ENCODE peak calls at places on chromosomes 7 and 10, in ten cellular contexts. One of them, this sample, is unnamed.

GRCh38 chr10:4514445-4515108 is 311.4 kb upstream of the AKR1E2 start:
- DNase-seq in HCT116: no peak
- DNase-seq in HFF-Myc: no peak
- DNase-seq in AG09319: no peak
- DNase-seq in heart right ventricle: peak; percentile 77
- DNase-seq in prostate gland: no peak
- DNase-seq in A549: no peak
- DNase-seq in H9: no peak
- DNase-seq in AG10803: no peak
- DNase-seq in osteocyte: no peak
- DNase-seq in this sample: no peak

GRCh38 chr10:18044976-18045720 is 93.4 kb downstream of the SLC39A12 start:
- DNase-seq in AG10803: peak; percentile 34
- DNase-seq in osteocyte: no peak
- DNase-seq in HCT116: no peak
- DNase-seq in AG09319: no peak
- DNase-seq in H9: no peak
- DNase-seq in prostate gland: no peak
- DNase-seq in HFF-Myc: no peak
- DNase-seq in A549: no peak
- DNase-seq in heart right ventricle: no peak
- DNase-seq in this sample: no peak

GRCh38 chr10:970311-971149 is 17.7 kb upstream of the GTPBP4 start:
- DNase-seq in A549: no peak
- DNase-seq in AG10803: peak; percentile 32
- DNase-seq in HCT116: no peak
- DNase-seq in H9: no peak
- DNase-seq in HFF-Myc: no peak
- DNase-seq in prostate gland: no peak
- DNase-seq in AG09319: no peak
- DNase-seq in heart right ventricle: no peak
- DNase-seq in osteocyte: no peak
- DNase-seq in this sample: no peak

GRCh38 chr7:364536-364935 is 74.6 kb downstream of the FOXL3 start:
- DNase-seq in AG10803: no peak
- DNase-seq in H9: no peak
- DNase-seq in prostate gland: no peak
- DNase-seq in osteocyte: no peak
- DNase-seq in AG09319: no peak
- DNase-seq in HFF-Myc: no peak
- DNase-seq in A549: no peak
- DNase-seq in heart right ventricle: no peak
- DNase-seq in HCT116: no peak
- DNase-seq in this sample: peak; percentile 72

GRCh38 chr10:63515002-63515763 is 6.0 kb upstream of the REEP3 start:
- DNase-seq in osteocyte: no peak
- DNase-seq in heart right ventricle: peak; percentile 32
- DNase-seq in AG10803: peak; percentile 71
- DNase-seq in prostate gland: no peak
- DNase-seq in AG09319: no peak
- DNase-seq in HFF-Myc: no peak
- DNase-seq in HCT116: no peak
- DNase-seq in A549: no peak
- DNase-seq in H9: peak; percentile 64
- DNase-seq in this sample: no peak

GRCh38 chr10:87734987-87735827 is 75.5 kb downstream of the PAPSS2 start:
- DNase-seq in heart right ventricle: peak; percentile 35
- DNase-seq in H9: peak; percentile 85
- DNase-seq in HFF-Myc: no peak
- DNase-seq in AG09319: peak; percentile 15
- DNase-seq in HCT116: peak; percentile 29
- DNase-seq in osteocyte: no peak
- DNase-seq in prostate gland: no peak
- DNase-seq in A549: peak; percentile 50
- DNase-seq in AG10803: peak; percentile 47
- DNase-seq in this sample: no peak

GRCh38 chr7:45146531-45147379 is 10.8 kb upstream of the RAMP3 start:
- DNase-seq in prostate gland: no peak
- DNase-seq in H9: peak; percentile 31
- DNase-seq in AG09319: no peak
- DNase-seq in HFF-Myc: no peak
- DNase-seq in A549: no peak
- DNase-seq in heart right ventricle: no peak
- DNase-seq in HCT116: no peak
- DNase-seq in AG10803: no peak
- DNase-seq in osteocyte: no peak
- DNase-seq in this sample: peak; percentile 72

GRCh38 chr10:109411897-109412296 is 511.4 kb downstream of the XPNPEP1 start:
- DNase-seq in HCT116: no peak
- DNase-seq in heart right ventricle: no peak
- DNase-seq in HFF-Myc: no peak
- DNase-seq in H9: no peak
- DNase-seq in prostate gland: no peak
- DNase-seq in AG09319: no peak
- DNase-seq in osteocyte: no peak
- DNase-seq in A549: no peak
- DNase-seq in AG10803: no peak
- DNase-seq in this sample: no peak

GRCh38 chr7:36982749-36983148 is 258.5 kb upstream of the AOAH start:
- DNase-seq in AG10803: no peak
- DNase-seq in HFF-Myc: no peak
- DNase-seq in H9: no peak
- DNase-seq in prostate gland: no peak
- DNase-seq in heart right ventricle: no peak
- DNase-seq in osteocyte: no peak
- DNase-seq in AG09319: no peak
- DNase-seq in A549: no peak
- DNase-seq in HCT116: no peak
- DNase-seq in this sample: no peak

GRCh38 chr10:16470747-16471146 is 33.9 kb downstream of the PTER start:
- DNase-seq in AG09319: no peak
- DNase-seq in prostate gland: no peak
- DNase-seq in osteocyte: no peak
- DNase-seq in HCT116: no peak
- DNase-seq in HFF-Myc: no peak
- DNase-seq in AG10803: no peak
- DNase-seq in A549: no peak
- DNase-seq in heart right ventricle: no peak
- DNase-seq in H9: no peak
- DNase-seq in this sample: no peak

GRCh38 chr7:87148332-87148955 is 3.8 kb upstream of the DMTF1 start:
- DNase-seq in HFF-Myc: no peak
- DNase-seq in osteocyte: no peak
- DNase-seq in HCT116: peak; percentile 24
- DNase-seq in H9: no peak
- DNase-seq in prostate gland: no peak
- DNase-seq in AG10803: peak; percentile 57
- DNase-seq in heart right ventricle: no peak
- DNase-seq in A549: peak; percentile 7
- DNase-seq in AG09319: peak; percentile 14
- DNase-seq in this sample: no peak

GRCh38 chr7:46233585-46234329 is 312.7 kb upstream of the IGFBP3 start:
- DNase-seq in HFF-Myc: no peak
- DNase-seq in A549: no peak
- DNase-seq in heart right ventricle: no peak
- DNase-seq in HCT116: no peak
- DNase-seq in AG09319: no peak
- DNase-seq in osteocyte: no peak
- DNase-seq in prostate gland: no peak
- DNase-seq in H9: no peak
- DNase-seq in AG10803: peak; percentile 48
- DNase-seq in this sample: no peak

GRCh38 chr7:80681272-80681885 is 42.9 kb downstream of the CD36 start:
- DNase-seq in H9: no peak
- DNase-seq in A549: peak; percentile 46
- DNase-seq in heart right ventricle: no peak
- DNase-seq in HCT116: peak; percentile 45
- DNase-seq in osteocyte: no peak
- DNase-seq in prostate gland: no peak
- DNase-seq in HFF-Myc: peak; percentile 14
- DNase-seq in AG10803: peak; percentile 40
- DNase-seq in AG09319: peak; percentile 8
- DNase-seq in this sample: no peak
- TF ChIP-seq CTCF in H9: peak; percentile 33
- TF ChIP-seq CTCF in A549: peak; percentile 60
- TF ChIP-seq CTCF in heart right ventricle: peak; percentile 56
- TF ChIP-seq CTCF in HCT116: peak; percentile 48
- TF ChIP-seq CTCF in osteocyte: peak; percentile 58
- TF ChIP-seq CTCF in prostate gland: peak; percentile 23
- TF ChIP-seq CTCF in HFF-Myc: peak; percentile 54
- TF ChIP-seq CTCF in AG10803: peak; percentile 64
- TF ChIP-seq CTCF in AG09319: peak; percentile 51
- TF ChIP-seq CTCF in this sample: peak; percentile 82

DNA sequence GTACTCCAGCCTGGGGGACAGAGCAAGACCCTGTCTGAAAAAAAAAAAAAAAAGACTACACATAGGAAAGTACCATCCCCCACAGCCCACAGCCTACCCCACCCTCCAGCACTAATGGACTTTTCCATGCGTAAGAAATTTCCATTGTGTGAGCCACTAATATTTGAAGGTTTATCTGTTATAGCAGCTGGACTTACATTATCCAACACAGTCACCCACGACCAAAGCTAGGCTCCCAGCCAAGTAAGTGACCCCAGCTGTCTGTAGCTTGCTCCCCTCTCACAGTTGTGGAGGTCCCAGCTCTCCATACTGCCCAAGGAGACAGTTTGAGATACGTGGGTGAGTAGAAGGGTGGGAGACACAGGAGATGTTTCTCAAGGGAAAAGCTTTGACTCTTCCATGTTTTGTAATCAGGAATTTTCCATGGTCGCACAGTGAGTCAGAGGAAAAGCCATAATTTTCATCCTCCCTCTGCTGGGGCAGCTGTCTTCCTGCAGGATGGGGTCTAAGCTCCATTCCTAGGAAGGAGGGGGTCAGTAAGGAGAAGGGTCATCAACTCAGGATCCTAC is 57.4 kb downstream of the CAV1 start:
- DNase-seq in AG09319: no peak
- DNase-seq in A549: no peak
- DNase-seq in H9: no peak
- DNase-seq in prostate gland: no peak
- DNase-seq in AG10803: peak; percentile 75
- DNase-seq in heart right ventricle: no peak
- DNase-seq in HCT116: no peak
- DNase-seq in osteocyte: no peak
- DNase-seq in HFF-Myc: no peak
- DNase-seq in this sample: no peak
- TF ChIP-seq CTCF in AG09319: peak; percentile 42
- TF ChIP-seq CTCF in A549: no peak
- TF ChIP-seq CTCF in H9: no peak
- TF ChIP-seq CTCF in prostate gland: no peak
- TF ChIP-seq CTCF in AG10803: peak; percentile 66
- TF ChIP-seq CTCF in heart right ventricle: peak; percentile 29
- TF ChIP-seq CTCF in HCT116: peak; percentile 18
- TF ChIP-seq CTCF in osteocyte: peak; percentile 44
- TF ChIP-seq CTCF in HFF-Myc: peak; percentile 49
- TF ChIP-seq CTCF in this sample: peak; percentile 75

GRCh38 chr7:111564078-111564477 is 1.8 kb upstream of the IMMP2L start:
- DNase-seq in AG09319: no peak
- DNase-seq in HCT116: no peak
- DNase-seq in heart right ventricle: no peak
- DNase-seq in AG10803: no peak
- DNase-seq in prostate gland: no peak
- DNase-seq in A549: no peak
- DNase-seq in HFF-Myc: no peak
- DNase-seq in osteocyte: no peak
- DNase-seq in H9: no peak
- DNase-seq in this sample: no peak

GRCh38 chr7:111561659-111561908 is 708 bp downstream of the IMMP2L start:
- DNase-seq in AG10803: no peak
- DNase-seq in A549: no peak
- DNase-seq in H9: peak; percentile 31
- DNase-seq in heart right ventricle: no peak
- DNase-seq in HFF-Myc: no peak
- DNase-seq in AG09319: no peak
- DNase-seq in HCT116: no peak
- DNase-seq in osteocyte: no peak
- DNase-seq in prostate gland: no peak
- DNase-seq in this sample: no peak

GRCh38 chr7:111560773-111561658 is 1.3 kb downstream of the IMMP2L start:
- DNase-seq in AG10803: peak; percentile 31
- DNase-seq in prostate gland: no peak
- DNase-seq in HFF-Myc: peak; percentile 11
- DNase-seq in heart right ventricle: no peak
- DNase-seq in A549: no peak
- DNase-seq in osteocyte: no peak
- DNase-seq in H9: no peak
- DNase-seq in HCT116: no peak
- DNase-seq in AG09319: no peak
- DNase-seq in this sample: no peak

GRCh38 chr7:111559665-111560064 is 2.6 kb downstream of the IMMP2L start:
- DNase-seq in AG09319: no peak
- DNase-seq in H9: no peak
- DNase-seq in HFF-Myc: no peak
- DNase-seq in heart right ventricle: no peak
- DNase-seq in AG10803: no peak
- DNase-seq in A549: no peak
- DNase-seq in osteocyte: no peak
- DNase-seq in HCT116: no peak
- DNase-seq in prostate gland: no peak
- DNase-seq in this sample: no peak

GRCh38 chr7:111561909-111562732 is at the start of gene IMMP2L:
- DNase-seq in AG10803: peak; percentile 71
- DNase-seq in HCT116: peak; percentile 77
- DNase-seq in osteocyte: peak; percentile 95
- DNase-seq in A549: peak; percentile 69
- DNase-seq in H9: peak; percentile 84
- DNase-seq in AG09319: peak; percentile 32
- DNase-seq in HFF-Myc: peak; percentile 46
- DNase-seq in heart right ventricle: peak; percentile 89
- DNase-seq in prostate gland: peak; percentile 82
- DNase-seq in this sample: peak; percentile 94
- TF ChIP-seq CTCF in AG10803: peak; percentile 34
- TF ChIP-seq CTCF in HCT116: peak; percentile 28
- TF ChIP-seq CTCF in osteocyte: peak; percentile 50
- TF ChIP-seq CTCF in A549: peak; percentile 66
- TF ChIP-seq CTCF in H9: peak; percentile 49
- TF ChIP-seq CTCF in AG09319: peak; percentile 40
- TF ChIP-seq CTCF in HFF-Myc: peak; percentile 14
- TF ChIP-seq CTCF in heart right ventricle: peak; percentile 61
- TF ChIP-seq CTCF in prostate gland: peak; percentile 18
- TF ChIP-seq CTCF in this sample: peak; percentile 72

DNA sequence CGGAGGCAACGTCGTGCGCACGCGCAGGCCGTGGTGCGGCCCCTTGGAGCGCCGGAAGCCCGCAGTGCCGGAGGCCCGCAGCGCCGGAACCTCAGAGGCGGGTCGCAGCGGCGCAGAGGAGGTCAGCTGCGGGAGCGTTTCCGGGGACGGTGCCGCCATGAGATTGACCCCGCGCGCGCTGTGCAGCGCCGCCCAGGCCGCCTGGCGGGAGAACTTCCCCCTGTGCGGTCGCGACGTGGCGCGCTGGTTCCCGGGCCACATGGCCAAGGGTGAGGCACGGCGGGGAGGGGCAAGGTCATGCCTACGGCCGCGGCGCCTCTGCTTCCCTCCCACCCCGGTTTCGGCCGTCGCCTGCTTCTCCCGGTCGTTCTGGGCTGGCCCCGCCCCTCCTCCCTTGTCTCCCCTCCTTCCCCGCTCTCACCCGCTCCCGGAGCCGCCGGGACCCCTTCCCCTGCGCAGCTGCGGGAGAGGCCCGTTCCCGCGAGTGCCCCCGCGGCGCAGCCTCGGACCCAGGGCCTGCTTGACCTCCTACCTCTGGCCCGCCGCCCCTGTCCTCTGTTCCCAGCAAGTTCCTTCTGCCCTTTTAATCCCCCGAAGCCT is at the start of gene MTG1:
- DNase-seq in AG09319: peak; percentile 73
- DNase-seq in heart right ventricle: peak; percentile 93
- DNase-seq in A549: peak; percentile 97
- DNase-seq in H9: peak; percentile 95
- DNase-seq in HFF-Myc: peak; percentile 63
- DNase-seq in AG10803: peak; percentile 87
- DNase-seq in prostate gland: peak; percentile 89
- DNase-seq in osteocyte: peak; percentile 98
- DNase-seq in HCT116: peak; percentile 70
- DNase-seq in this sample: peak; percentile 97
- TF ChIP-seq CTCF in AG09319: no peak
- TF ChIP-seq CTCF in heart right ventricle: peak; percentile 51
- TF ChIP-seq CTCF in A549: no peak
- TF ChIP-seq CTCF in H9: peak; percentile 28
- TF ChIP-seq CTCF in HFF-Myc: no peak
- TF ChIP-seq CTCF in AG10803: no peak
- TF ChIP-seq CTCF in prostate gland: peak; percentile 52
- TF ChIP-seq CTCF in osteocyte: no peak
- TF ChIP-seq CTCF in HCT116: no peak
- TF ChIP-seq CTCF in this sample: peak; percentile 50